ENCODE peak calls at places on chromosomes 12 and 14, in five cellular contexts. One of them, this sample, is unnamed.

GRCh38 chr14:52259452-52259851 is 8.0 kb upstream of the PTGDR start:
- DNase-seq in activated CD8-positive, alpha-beta T cell treated with anti-CD3 and anti-CD28 coated beads, Interleukin-2, amount 10 ng/mL, durations not matched to agents 7 days and 5 days: peak
- DNase-seq in HT1080: no peak
- DNase-seq in thoracic aorta: no peak
- DNase-seq in fibroblast of pulmonary artery: peak
- DNase-seq in this sample: no peak

GRCh38 chr12:95265765-95266164 is 48.2 kb downstream of the VEZT start:
- DNase-seq in activated CD8-positive, alpha-beta T cell treated with anti-CD3 and anti-CD28 coated beads, Interleukin-2, amount 10 ng/mL, durations not matched to agents 7 days and 5 days: no peak
- DNase-seq in HT1080: no peak
- DNase-seq in thoracic aorta: no peak
- DNase-seq in fibroblast of pulmonary artery: no peak
- DNase-seq in this sample: no peak

GRCh38 chr14:64970776-64971451 is 1.2 kb downstream of the RAB15 start:
- DNase-seq in activated CD8-positive, alpha-beta T cell treated with anti-CD3 and anti-CD28 coated beads, Interleukin-2, amount 10 ng/mL, durations not matched to agents 7 days and 5 days: no peak
- DNase-seq in HT1080: peak
- DNase-seq in thoracic aorta: no peak
- DNase-seq in fibroblast of pulmonary artery: no peak
- DNase-seq in this sample: no peak

GRCh38 chr12:49950310-49951251 is at the start of gene AQP2:
- DNase-seq in activated CD8-positive, alpha-beta T cell treated with anti-CD3 and anti-CD28 coated beads, Interleukin-2, amount 10 ng/mL, durations not matched to agents 7 days and 5 days: no peak
- DNase-seq in HT1080: no peak
- DNase-seq in thoracic aorta: no peak
- DNase-seq in fibroblast of pulmonary artery: peak
- DNase-seq in this sample: no peak

GRCh38 chr14:94132285-94132887 is 3.0 kb upstream of the IFI27L2 start:
- DNase-seq in activated CD8-positive, alpha-beta T cell treated with anti-CD3 and anti-CD28 coated beads, Interleukin-2, amount 10 ng/mL, durations not matched to agents 7 days and 5 days: peak
- DNase-seq in HT1080: peak
- DNase-seq in thoracic aorta: no peak
- DNase-seq in fibroblast of pulmonary artery: peak
- DNase-seq in this sample: no peak

GRCh38 chr12:2998789-2999264 is 39.6 kb downstream of the TEAD4 start:
- DNase-seq in activated CD8-positive, alpha-beta T cell treated with anti-CD3 and anti-CD28 coated beads, Interleukin-2, amount 10 ng/mL, durations not matched to agents 7 days and 5 days: no peak
- DNase-seq in HT1080: peak
- DNase-seq in thoracic aorta: peak
- DNase-seq in fibroblast of pulmonary artery: peak
- DNase-seq in this sample: no peak

GRCh38 chr12:15688838-15689237 is 100.3 kb downstream of the EPS8 start:
- DNase-seq in activated CD8-positive, alpha-beta T cell treated with anti-CD3 and anti-CD28 coated beads, Interleukin-2, amount 10 ng/mL, durations not matched to agents 7 days and 5 days: no peak
- DNase-seq in HT1080: no peak
- DNase-seq in thoracic aorta: no peak
- DNase-seq in fibroblast of pulmonary artery: peak
- DNase-seq in this sample: no peak

GRCh38 chr14:103625361-103626095 is 3.5 kb upstream of the KLC1 start:
- DNase-seq in activated CD8-positive, alpha-beta T cell treated with anti-CD3 and anti-CD28 coated beads, Interleukin-2, amount 10 ng/mL, durations not matched to agents 7 days and 5 days: peak
- DNase-seq in HT1080: no peak
- DNase-seq in thoracic aorta: no peak
- DNase-seq in fibroblast of pulmonary artery: no peak
- DNase-seq in this sample: no peak

GRCh38 chr12:110079477-110080400 is 31.4 kb upstream of the C12orf76 start:
- DNase-seq in activated CD8-positive, alpha-beta T cell treated with anti-CD3 and anti-CD28 coated beads, Interleukin-2, amount 10 ng/mL, durations not matched to agents 7 days and 5 days: peak
- DNase-seq in HT1080: peak
- DNase-seq in thoracic aorta: no peak
- DNase-seq in fibroblast of pulmonary artery: peak
- DNase-seq in this sample: no peak

GRCh38 chr12:13816394-13816793 is 165.0 kb downstream of the GRIN2B start:
- DNase-seq in activated CD8-positive, alpha-beta T cell treated with anti-CD3 and anti-CD28 coated beads, Interleukin-2, amount 10 ng/mL, durations not matched to agents 7 days and 5 days: no peak
- DNase-seq in HT1080: no peak
- DNase-seq in thoracic aorta: no peak
- DNase-seq in fibroblast of pulmonary artery: no peak
- DNase-seq in this sample: no peak

GRCh38 chr12:50218386-50218785 is 51.2 kb upstream of the CERS5 start:
- DNase-seq in activated CD8-positive, alpha-beta T cell treated with anti-CD3 and anti-CD28 coated beads, Interleukin-2, amount 10 ng/mL, durations not matched to agents 7 days and 5 days: no peak
- DNase-seq in HT1080: peak
- DNase-seq in thoracic aorta: no peak
- DNase-seq in fibroblast of pulmonary artery: no peak
- DNase-seq in this sample: no peak

GRCh38 chr12:53096089-53096741 is 1.3 kb upstream of the IGFBP6 start:
- DNase-seq in activated CD8-positive, alpha-beta T cell treated with anti-CD3 and anti-CD28 coated beads, Interleukin-2, amount 10 ng/mL, durations not matched to agents 7 days and 5 days: no peak
- DNase-seq in HT1080: no peak
- DNase-seq in thoracic aorta: no peak
- DNase-seq in fibroblast of pulmonary artery: peak
- DNase-seq in this sample: peak

GRCh38 chr12:83015390-83016225 is 328.9 kb downstream of the TMTC2 start:
- DNase-seq in activated CD8-positive, alpha-beta T cell treated with anti-CD3 and anti-CD28 coated beads, Interleukin-2, amount 10 ng/mL, durations not matched to agents 7 days and 5 days: no peak
- DNase-seq in HT1080: no peak
- DNase-seq in thoracic aorta: no peak
- DNase-seq in fibroblast of pulmonary artery: peak
- DNase-seq in this sample: no peak

GRCh38 chr14:71338153-71338552 is 430.9 kb downstream of the PCNX1 start:
- DNase-seq in activated CD8-positive, alpha-beta T cell treated with anti-CD3 and anti-CD28 coated beads, Interleukin-2, amount 10 ng/mL, durations not matched to agents 7 days and 5 days: no peak
- DNase-seq in HT1080: no peak
- DNase-seq in thoracic aorta: no peak
- DNase-seq in fibroblast of pulmonary artery: no peak
- DNase-seq in this sample: no peak

GRCh38 chr12:53729659-53730058 is 2.4 kb upstream of the CALCOCO1 start:
- DNase-seq in activated CD8-positive, alpha-beta T cell treated with anti-CD3 and anti-CD28 coated beads, Interleukin-2, amount 10 ng/mL, durations not matched to agents 7 days and 5 days: no peak
- DNase-seq in HT1080: peak
- DNase-seq in thoracic aorta: no peak
- DNase-seq in fibroblast of pulmonary artery: no peak
- DNase-seq in this sample: no peak

GRCh38 chr14:74531467-74531866 is 37.9 kb downstream of the ISCA2 start:
- DNase-seq in activated CD8-positive, alpha-beta T cell treated with anti-CD3 and anti-CD28 coated beads, Interleukin-2, amount 10 ng/mL, durations not matched to agents 7 days and 5 days: no peak
- DNase-seq in HT1080: peak
- DNase-seq in thoracic aorta: no peak
- DNase-seq in fibroblast of pulmonary artery: peak
- DNase-seq in this sample: no peak

GRCh38 chr14:101054671-101055070 is 151.1 kb upstream of the RTL1 start:
- DNase-seq in activated CD8-positive, alpha-beta T cell treated with anti-CD3 and anti-CD28 coated beads, Interleukin-2, amount 10 ng/mL, durations not matched to agents 7 days and 5 days: no peak
- DNase-seq in HT1080: no peak
- DNase-seq in thoracic aorta: no peak
- DNase-seq in fibroblast of pulmonary artery: no peak
- DNase-seq in this sample: no peak

GRCh38 chr12:25756974-25757665 is 201.4 kb upstream of the RASSF8 start:
- DNase-seq in activated CD8-positive, alpha-beta T cell treated with anti-CD3 and anti-CD28 coated beads, Interleukin-2, amount 10 ng/mL, durations not matched to agents 7 days and 5 days: no peak
- DNase-seq in HT1080: no peak
- DNase-seq in thoracic aorta: no peak
- DNase-seq in fibroblast of pulmonary artery: no peak
- DNase-seq in this sample: no peak

GRCh38 chr12:48305190-48305589 is 45.5 kb downstream of the ZNF641 start:
- DNase-seq in activated CD8-positive, alpha-beta T cell treated with anti-CD3 and anti-CD28 coated beads, Interleukin-2, amount 10 ng/mL, durations not matched to agents 7 days and 5 days: no peak
- DNase-seq in HT1080: no peak
- DNase-seq in thoracic aorta: no peak
- DNase-seq in fibroblast of pulmonary artery: no peak
- DNase-seq in this sample: no peak

GRCh38 chr12:68109444-68110217 is 49.9 kb downstream of the IFNG start:
- DNase-seq in activated CD8-positive, alpha-beta T cell treated with anti-CD3 and anti-CD28 coated beads, Interleukin-2, amount 10 ng/mL, durations not matched to agents 7 days and 5 days: no peak
- DNase-seq in HT1080: no peak
- DNase-seq in thoracic aorta: no peak
- DNase-seq in fibroblast of pulmonary artery: peak
- DNase-seq in this sample: no peak